ENCODE peak calls at places on chromosomes 16 and 17, in four cellular contexts. B is stimulated activated CD8-positive, alpha-beta memory T cell treated with anti-CD3 and anti-CD28 coated beads, Interleukin-12 subunit alpha, Interleukin-12 subunit beta, amount 100 ng/mL, for 4 hours; Q is Panc1; O is head of caudate nucleus. T is an unnamed sample.

GRCh38 chr16:55426865-55427484 is 52.0 kb upstream of the MMP2 start:
- DNase-seq in O (no peak), B (no peak), Q (no peak), T (no peak)

GRCh38 chr17:42531455-42532354 is 4.3 kb upstream of the NAGLU start:
- DNase-seq in Q (no peak), O (peak; percentile 82), B (peak; percentile 37), T (peak; percentile 42)

GRCh38 chr17:13562271-13562800 is 39.4 kb downstream of the HS3ST3A1 start:
- DNase-seq in O (no peak), Q (no peak), B (no peak), T (no peak)

GRCh38 chr17:21278304-21279197 is 6.0 kb upstream of the MAP2K3 start:
- DNase-seq in B (no peak), O (no peak), Q (no peak), T (no peak)

GRCh38 chr16:89922477-89922883 is 662 bp upstream of the TUBB3 start:
- DNase-seq in Q (no peak), B (no peak), O (peak; percentile 64), T (peak; percentile 39)

GRCh38 chr17:32807577-32807976 is 69.3 kb downstream of the MYO1D start:
- DNase-seq in B (no peak), Q (no peak), O (no peak), T (no peak)

GRCh38 chr16:67537270-67537635 is 8.6 kb downstream of the RIPOR1 start:
- DNase-seq in Q (no peak), B (peak; percentile 34), O (peak; percentile 68), T (no peak)

GRCh38 chr16:16780588-16780987 is 401.6 kb downstream of the NPIPA7 start:
- DNase-seq in Q (no peak), O (no peak), B (no peak), T (no peak)

GRCh38 chr16:9008335-9009260 is 44.9 kb upstream of the USP7 start:
- DNase-seq in B (peak; percentile 33), Q (peak; percentile 43), O (peak; percentile 84), T (peak; percentile 70)

GRCh38 chr17:1112875-1113274 is 66.9 kb downstream of the ABR start:
- DNase-seq in O (no peak), Q (no peak), B (no peak), T (no peak)

GRCh38 chr16:58035356-58036170 is 10.0 kb downstream of the MMP15 start:
- DNase-seq in O (no peak), B (no peak), Q (no peak), T (no peak)

GRCh38 chr16:53756329-53756996 is 52.5 kb downstream of the FTO start:
- DNase-seq in O (no peak), Q (no peak), B (no peak), T (no peak)

GRCh38 chr16:66524601-66525164 is 25.2 kb downstream of the TK2 start:
- DNase-seq in O (peak; percentile 50), B (no peak), Q (no peak), T (no peak)

GRCh38 chr17:44557653-44558285 is 485 bp downstream of the FZD2 start:
- DNase-seq in B (no peak), O (peak; percentile 55), Q (no peak), T (no peak)

GRCh38 chr16:29701214-29701555 is 22.2 kb downstream of the QPRT start:
- DNase-seq in B (no peak), O (no peak), Q (no peak), T (no peak)

GRCh38 chr17:9028171-9028570 is 6.9 kb downstream of the NTN1 start:
- DNase-seq in B (no peak), O (no peak), Q (no peak), T (no peak)

GRCh38 chr16:28279006-28279405 is 13.3 kb upstream of the SBK1 start:
- DNase-seq in B (no peak), Q (no peak), O (no peak), T (no peak)

GRCh38 chr17:5379351-5380107 is 39.9 kb downstream of the NUP88 start:
- DNase-seq in O (no peak), B (no peak), Q (no peak), T (no peak)

GRCh38 chr17:77610518-77610893 is 348.0 kb upstream of the TNRC6C start:
- DNase-seq in Q (no peak), B (no peak), O (no peak), T (no peak)